ENCODE peak calls at places on chromosomes 11 and 22, in four cellular contexts. X, H, O and W are unnamed samples.
A peak's percentile ranks its signal among the peaks of the same experiment; 100 is the strongest.

GRCh38 chr11:134541951-134542350 is 129.9 kb upstream of the B3GAT1 start:
- DNase-seq in X (no peak), H (no peak), O (no peak), W (no peak)

GRCh38 chr11:69576069-69576782 is 64.7 kb upstream of the CCND1 start:
- DNase-seq in X (no peak), H (no peak), O (no peak), W (no peak)

GRCh38 chr11:69166186-69167115 is 10.7 kb downstream of the SMIM38 start:
- DNase-seq in X (peak; percentile 85), H (peak; percentile 34), O (peak; percentile 75), W (peak; percentile 18)

GRCh38 chr11:126404367-126404766 is 48.9 kb downstream of the ST3GAL4 start:
- DNase-seq in X (no peak), H (no peak), O (no peak), W (no peak)

GRCh38 chr11:115931684-115932083 is 427.5 kb upstream of the CADM1 start:
- DNase-seq in X (no peak), H (no peak), O (no peak), W (no peak)

GRCh38 chr22:36371920-36372319 is 15.8 kb downstream of the MYH9 start:
- DNase-seq in X (no peak), H (no peak), O (no peak), W (no peak)

GRCh38 chr11:1825039-1825740 is 9.6 kb upstream of the SYT8 start:
- DNase-seq in X (peak; percentile 80), H (peak; percentile 93), O (no peak), W (no peak)

GRCh38 chr22:19806213-19807160 is 45.9 kb downstream of the TBX1 start:
- DNase-seq in X (no peak), H (peak; percentile 99), O (no peak), W (no peak)

GRCh38 chr22:27318516-27318915 is 483.0 kb downstream of the MN1 start:
- DNase-seq in X (no peak), H (no peak), O (no peak), W (peak; percentile 3)

GRCh38 chr11:16785520-16786128 is 47.2 kb downstream of the C11orf58 start:
- DNase-seq in X (peak; percentile 68), H (peak; percentile 78), O (peak; percentile 17), W (peak; percentile 45)

GRCh38 chr22:49214976-49215375 is 612.7 kb downstream of the BRD1 start:
- DNase-seq in X (no peak), H (no peak), O (no peak), W (no peak)

GRCh38 chr11:66969584-66970205 is 5.4 kb upstream of the C11orf86 start:
- DNase-seq in X (no peak), H (no peak), O (no peak), W (no peak)

GRCh38 chr11:8231979-8232378 is 31.7 kb downstream of the LMO1 start:
- DNase-seq in X (no peak), H (no peak), O (no peak), W (no peak)

GRCh38 chr11:22343411-22344032 is 5.3 kb downstream of the SLC17A6 start:
- DNase-seq in X (no peak), H (no peak), O (no peak), W (no peak)

GRCh38 chr11:69652999-69653398 is 12.0 kb downstream of the CCND1 start:
- DNase-seq in X (no peak), H (peak; percentile 48), O (no peak), W (no peak)

GRCh38 chr11:124179311-124179710 is 3.8 kb upstream of the OR10D3 start:
- DNase-seq in X (no peak), H (no peak), O (no peak), W (no peak)

GRCh38 chr22:33986954-33987353 is 66.7 kb upstream of the LARGE1 start:
- DNase-seq in X (no peak), H (no peak), O (no peak), W (no peak)

GRCh38 chr22:33985506-33985905 is 65.2 kb upstream of the LARGE1 start:
- DNase-seq in X (no peak), H (no peak), O (no peak), W (no peak)

GRCh38 chr22:33984741-33985287 is 64.5 kb upstream of the LARGE1 start:
- DNase-seq in X (no peak), H (no peak), O (no peak), W (no peak)

GRCh38 chr22:33984211-33984610 is 63.9 kb upstream of the LARGE1 start:
- DNase-seq in X (no peak), H (no peak), O (no peak), W (no peak)

DNA sequence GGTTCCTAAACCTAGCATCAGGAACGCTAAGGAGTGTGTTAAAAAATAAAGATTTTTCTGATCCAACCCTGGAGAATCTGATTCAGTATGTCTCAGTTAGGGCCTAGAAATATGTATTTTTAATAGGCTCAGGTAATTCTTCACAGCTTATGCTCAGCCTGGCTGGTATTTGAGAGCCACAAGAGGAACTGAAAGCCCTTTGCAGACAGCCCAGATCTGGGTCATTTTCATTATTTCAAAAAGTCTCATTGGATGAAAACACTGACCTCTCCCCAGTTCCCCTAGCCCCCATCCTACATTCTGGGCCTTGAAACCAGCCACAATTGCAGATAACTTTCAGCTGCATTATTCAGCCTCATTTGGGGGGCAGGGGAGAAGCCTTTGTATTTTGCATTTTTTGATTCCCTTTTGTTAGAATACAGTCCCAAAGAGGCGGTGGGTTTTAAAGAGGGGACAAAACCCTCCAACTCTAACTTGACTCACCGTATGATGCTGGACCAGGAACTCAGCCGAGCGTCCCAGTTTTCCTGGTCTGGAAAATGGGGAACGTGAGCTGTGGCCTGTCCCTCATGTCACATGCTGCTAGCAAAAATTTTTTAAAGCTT is 66.0 kb upstream of the LARGE1 start:
- DNase-seq in X (peak; percentile 37), H (no peak), O (no peak), W (no peak)
- TF ChIP-seq SPI1 in X (peak; percentile 93), H (no peak), O (peak; percentile 80), W (no peak)

DNA sequence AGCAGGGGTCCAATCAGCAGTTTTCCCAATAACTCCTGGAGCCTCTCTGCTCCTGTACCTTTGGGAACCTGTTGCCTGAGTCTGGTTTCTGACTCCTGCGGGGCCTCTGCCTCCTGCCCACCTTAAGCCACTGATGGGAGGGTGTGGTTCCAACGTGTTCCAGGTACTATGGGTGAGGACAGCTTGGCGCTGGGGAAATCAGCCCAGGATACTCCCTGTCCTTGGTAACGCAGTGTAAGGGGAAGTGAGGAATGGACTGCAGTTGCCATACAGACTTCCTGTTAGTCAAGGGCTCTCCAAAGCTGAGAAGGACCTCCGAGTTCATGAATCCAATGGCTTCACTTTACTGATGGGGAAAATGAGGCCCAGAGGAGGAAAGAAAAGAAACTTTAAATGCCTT is 1.2 kb upstream of the MARK2 start:
- DNase-seq in X (no peak), H (no peak), O (no peak), W (peak; percentile 66)
- TF ChIP-seq SPI1 in X (peak; percentile 59), H (peak; percentile 49), O (no peak), W (peak; percentile 86)

GRCh38 chr11:10488581-10489443 is 33.7 kb downstream of the AMPD3 start:
- DNase-seq in X (no peak), H (no peak), O (peak; percentile 63), W (no peak)

GRCh38 chr11:10489444-10489785 is 34.4 kb downstream of the AMPD3 start:
- DNase-seq in X (no peak), H (no peak), O (no peak), W (no peak)

GRCh38 chr11:10490032-10490397 is 35.0 kb downstream of the AMPD3 start:
- DNase-seq in X (no peak), H (no peak), O (no peak), W (no peak)

GRCh38 chr11:10492084-10492483 is 37.0 kb downstream of the AMPD3 start:
- DNase-seq in X (no peak), H (no peak), O (no peak), W (no peak)

DNA sequence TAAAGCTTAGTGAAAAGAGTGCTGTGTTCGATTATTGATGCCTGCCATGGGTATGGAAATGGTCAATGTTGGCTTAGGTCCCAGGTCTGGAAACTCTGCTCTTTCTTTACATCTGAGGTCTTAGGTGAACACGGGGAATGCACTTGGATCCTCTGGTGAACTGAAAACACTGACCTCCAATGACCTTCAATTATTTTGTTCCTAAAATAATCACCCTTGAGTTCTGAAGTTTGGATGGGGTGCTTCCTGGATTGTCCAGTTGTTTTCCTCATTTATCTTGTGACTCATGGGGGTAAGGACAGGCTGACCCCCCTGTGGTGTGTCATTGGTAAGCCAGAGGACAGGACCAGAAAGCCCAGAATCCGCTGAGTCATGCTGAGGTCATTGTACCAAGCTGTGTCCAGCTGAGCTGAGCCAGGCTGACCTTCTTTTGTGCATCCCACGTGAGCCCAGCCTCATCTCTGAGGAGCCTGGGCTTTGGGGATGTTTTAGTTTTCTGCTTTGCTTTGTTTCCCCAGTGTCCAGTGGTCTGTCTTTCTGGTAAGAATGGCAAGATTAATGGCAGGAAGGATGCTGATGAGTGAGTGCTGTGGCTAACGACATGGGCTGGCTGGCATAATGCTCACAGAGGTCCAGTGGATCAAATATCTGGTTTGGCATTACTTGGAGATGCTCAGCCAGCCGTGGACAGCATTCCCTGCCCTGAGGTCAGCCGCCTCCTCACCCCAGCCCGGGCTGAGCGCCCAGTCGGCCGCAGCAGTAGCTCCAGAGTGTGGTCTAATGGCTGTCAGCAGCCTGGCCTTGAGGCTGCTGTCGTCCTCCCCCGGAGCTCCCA is 35.6 kb downstream of the AMPD3 start:
- DNase-seq in X (no peak), H (peak; percentile 83), O (no peak), W (no peak)
- TF ChIP-seq SPI1 in X (no peak), H (no peak), O (no peak), W (no peak)

GRCh38 chr11:117849781-117850414 is 25.4 kb upstream of the FXYD2 start:
- DNase-seq in X (no peak), H (no peak), O (no peak), W (no peak)
- TF ChIP-seq SPI1 in X (no peak), H (no peak), O (no peak), W (no peak)

GRCh38 chr11:129315781-129316579 is 59.7 kb upstream of the BARX2 start:
- DNase-seq in X (no peak), H (no peak), O (no peak), W (no peak)
- TF ChIP-seq SPI1 in X (no peak), H (no peak), O (no peak), W (no peak)

GRCh38 chr22:46464701-46465347 is 72.6 kb downstream of the CELSR1 start:
- DNase-seq in X (no peak), H (no peak), O (no peak), W (no peak)

GRCh38 chr22:46461566-46462180 is 75.7 kb downstream of the CELSR1 start:
- DNase-seq in X (no peak), H (no peak), O (no peak), W (no peak)

GRCh38 chr22:46464296-46464695 is 73.1 kb downstream of the CELSR1 start:
- DNase-seq in X (no peak), H (no peak), O (no peak), W (no peak)

GRCh38 chr22:46463435-46464227 is 73.8 kb downstream of the CELSR1 start:
- DNase-seq in X (no peak), H (no peak), O (no peak), W (no peak)

GRCh38 chr22:46462726-46463371 is 74.6 kb downstream of the CELSR1 start:
- DNase-seq in X (no peak), H (no peak), O (no peak), W (no peak)
- TF ChIP-seq SPI1 in X (no peak), H (no peak), O (no peak), W (no peak)